ENCODE peak calls at places on chromosomes 4 and X, in nine cellular contexts. X is astrocyte of the spinal cord; Z is LoVo; E is right atrium auricular region; W is stimulated activated CD8-positive, alpha-beta memory T cell treated with anti-CD3 and anti-CD28 coated beads, Interleukin-15, amount 100 ng/mL, for 1 hour; M is GM23248; V is activated CD4-positive, alpha-beta T cell treated with anti-CD3 and anti-CD28 coated beads, Interleukin-2, amount 10 ng/mL, durations not matched to agents 7 days and 5 days; Q is T-helper 1 cell; I is HuH-7. K is an unnamed sample.

GRCh38 chr4:27123050-27123768 is 262.6 kb downstream of the STIM2 start:
- DNase-seq in X (peak; percentile 56), Z (peak; percentile 30), E (no peak), W (no peak), M (no peak), V (no peak), Q (no peak), I (no peak), K (no peak)

GRCh38 chrX:147537172-147537571 is 374.5 kb upstream of the FMR1 start:
- DNase-seq in X (no peak), Z (no peak), E (no peak), W (no peak), M (peak; percentile 0), V (no peak), Q (no peak), I (no peak), K (no peak)

GRCh38 chr4:98891533-98892337 is 37.2 kb downstream of the EIF4E start:
- DNase-seq in X (no peak), Z (no peak), E (no peak), W (no peak), M (no peak), V (no peak), Q (no peak), I (no peak), K (no peak)

GRCh38 chr4:26074672-26075071 is 160.7 kb downstream of the SMIM20 start:
- DNase-seq in X (no peak), Z (no peak), E (no peak), W (no peak), M (no peak), V (peak; percentile 29), Q (peak; percentile 72), I (no peak), K (peak; percentile 82)

GRCh38 chr4:10159671-10160070 is 43.1 kb upstream of the WDR1 start:
- DNase-seq in X (no peak), Z (no peak), E (no peak), W (no peak), M (no peak), V (no peak), Q (no peak), I (no peak), K (no peak)

GRCh38 chrX:71545364-71545763 is 12.5 kb downstream of the OGT start:
- DNase-seq in X (no peak), Z (no peak), E (no peak), W (no peak), M (no peak), V (no peak), Q (no peak), I (no peak), K (no peak)

GRCh38 chr4:94603170-94603747 is 151.5 kb downstream of the PDLIM5 start:
- DNase-seq in X (peak; percentile 59), Z (peak; percentile 9), E (no peak), W (no peak), M (peak; percentile 50), V (no peak), Q (no peak), I (no peak), K (no peak)

GRCh38 chrX:1041051-1041450 is 171.4 kb downstream of the CRLF2 start:
- DNase-seq in X (no peak), Z (no peak), E (no peak), W (no peak), M (no peak), V (no peak), Q (no peak), I (no peak), K (no peak)

GRCh38 chr4:76943129-76943620 is 6.4 kb upstream of the SEPTIN11 start:
- DNase-seq in X (peak; percentile 76), Z (no peak), E (no peak), W (no peak), M (peak; percentile 72), V (no peak), Q (no peak), I (no peak), K (no peak)

GRCh38 chr4:23097251-23097650 is 404.5 kb downstream of the GBA3 start:
- DNase-seq in X (peak; percentile 83), Z (no peak), E (no peak), W (no peak), M (peak; percentile 57), V (no peak), Q (no peak), I (no peak), K (no peak)

GRCh38 chr4:71526626-71527406 is 188.0 kb downstream of the SLC4A4 start:
- DNase-seq in X (no peak), Z (no peak), E (no peak), W (no peak), M (no peak), V (no peak), Q (no peak), I (no peak), K (no peak)

GRCh38 chrX:50088645-50089044 is 112.2 kb downstream of the AKAP4 start:
- DNase-seq in X (no peak), Z (no peak), E (no peak), W (no peak), M (no peak), V (no peak), Q (no peak), I (no peak), K (no peak)

GRCh38 chrX:41332408-41332987 is 1.5 kb upstream of the DDX3X start:
- DNase-seq in X (peak; percentile 58), Z (no peak), E (peak; percentile 63), W (no peak), M (peak; percentile 56), V (peak; percentile 37), Q (peak; percentile 50), I (no peak), K (peak; percentile 17)

GRCh38 chrX:101658661-101659477 is 781 bp downstream of the ARMCX2 start:
- DNase-seq in X (peak; percentile 59), Z (no peak), E (peak; percentile 68), W (no peak), M (peak; percentile 76), V (peak; percentile 57), Q (peak; percentile 38), I (peak; percentile 32), K (peak; percentile 52)

GRCh38 chr4:86482851-86483490 is 111.1 kb upstream of the PTPN13 start:
- DNase-seq in X (peak; percentile 48), Z (no peak), E (no peak), W (no peak), M (peak; percentile 13), V (no peak), Q (no peak), I (no peak), K (no peak)

GRCh38 chrX:110322603-110323002 is 4.7 kb upstream of the AMMECR1 start:
- DNase-seq in X (peak; percentile 9), Z (no peak), E (no peak), W (no peak), M (peak; percentile 56), V (no peak), Q (no peak), I (no peak), K (no peak)

GRCh38 chr4:160375746-160376452 is 1273.0 kb downstream of the RAPGEF2 start:
- DNase-seq in X (peak; percentile 28), Z (no peak), E (no peak), W (no peak), M (no peak), V (no peak), Q (no peak), I (no peak), K (no peak)

GRCh38 chr4:128455076-128455345 is 167.4 kb upstream of the PGRMC2 start:
- DNase-seq in X (no peak), Z (no peak), E (no peak), W (no peak), M (no peak), V (no peak), Q (no peak), I (no peak), K (no peak)

GRCh38 chr4:68368566-68369473 is 18.9 kb upstream of the YTHDC1 start:
- DNase-seq in X (peak; percentile 69), Z (no peak), E (no peak), W (no peak), M (peak; percentile 91), V (no peak), Q (no peak), I (no peak), K (no peak)

GRCh38 chrX:14936561-14936960 is 63.3 kb downstream of the MOSPD2 start:
- DNase-seq in X (peak; percentile 62), Z (peak; percentile 44), E (no peak), W (no peak), M (peak; percentile 84), V (no peak), Q (no peak), I (no peak), K (peak; percentile 1)

GRCh38 chrX:54411732-54412131 is 28.5 kb upstream of the TSR2 start:
- DNase-seq in X (no peak), Z (no peak), E (no peak), W (no peak), M (no peak), V (no peak), Q (no peak), I (no peak), K (no peak)

GRCh38 chr4:168840386-168840763 is 169.7 kb downstream of the CBR4 start:
- DNase-seq in X (no peak), Z (no peak), E (no peak), W (no peak), M (no peak), V (no peak), Q (no peak), I (no peak), K (no peak)

GRCh38 chrX:20067709-20068315 is 48.9 kb downstream of the MAP7D2 start:
- DNase-seq in X (peak; percentile 87), Z (peak; percentile 39), E (peak; percentile 86), W (no peak), M (peak; percentile 90), V (no peak), Q (no peak), I (no peak), K (no peak)

GRCh38 chrX:39619182-39620009 is 478.4 kb downstream of the BCOR start:
- DNase-seq in X (no peak), Z (peak; percentile 1), E (no peak), W (no peak), M (no peak), V (no peak), Q (no peak), I (no peak), K (no peak)

GRCh38 chrX:54494970-54495813 is 842 bp downstream of the FGD1 start:
- DNase-seq in X (peak; percentile 19), Z (no peak), E (no peak), W (no peak), M (peak; percentile 61), V (no peak), Q (no peak), I (peak; percentile 38), K (no peak)

GRCh38 chr4:98781641-98782348 is 123.4 kb upstream of the TSPAN5 start:
- DNase-seq in X (no peak), Z (no peak), E (no peak), W (no peak), M (no peak), V (no peak), Q (no peak), I (no peak), K (no peak)

GRCh38 chrX:119677654-119677981 is 15.3 kb downstream of the SEPTIN6 start:
- DNase-seq in X (no peak), Z (no peak), E (no peak), W (no peak), M (no peak), V (no peak), Q (no peak), I (no peak), K (no peak)

GRCh38 chr4:11467931-11468330 is 39.2 kb upstream of the HS3ST1 start:
- DNase-seq in X (no peak), Z (no peak), E (no peak), W (no peak), M (no peak), V (no peak), Q (no peak), I (no peak), K (no peak)

GRCh38 chr4:3019471-3019870 is 54.9 kb downstream of the HTT-AS start:
- DNase-seq in X (no peak), Z (no peak), E (no peak), W (no peak), M (no peak), V (no peak), Q (no peak), I (no peak), K (no peak)

GRCh38 chrX:16120431-16120830 is 2.9 kb upstream of the GRPR start:
- DNase-seq in X (no peak), Z (no peak), E (no peak), W (no peak), M (peak; percentile 1), V (no peak), Q (no peak), I (no peak), K (no peak)

GRCh38 chrX:108036298-108036973 is 8.4 kb upstream of the VSIG1 start:
- DNase-seq in X (peak; percentile 81), Z (peak; percentile 51), E (no peak), W (no peak), M (peak; percentile 43), V (no peak), Q (no peak), I (peak; percentile 41), K (no peak)